ENCODE peak calls at places on chromosomes 7 and 10, in four cellular contexts. K, N, F and T are unnamed samples.

GRCh38 chr10:128047337-128047736 is 78.9 kb downstream of the MKI67 start:
- DNase-seq in K (no peak), N (no peak), F (peak; percentile 35), T (peak; percentile 96)

GRCh38 chr7:47320296-47320695 is 261.6 kb downstream of the TNS3 start:
- DNase-seq in F (peak; percentile 64), N (no peak), K (peak; percentile 49), T (no peak)

GRCh38 chr7:80324032-80324431 is 187.8 kb downstream of the GNAT3 start:
- DNase-seq in F (peak; percentile 87), N (no peak), K (peak; percentile 58), T (no peak)

GRCh38 chr7:676972-677385 is 49.5 kb upstream of the DNAAF5 start:
- DNase-seq in N (no peak), K (no peak), F (no peak), T (no peak)

GRCh38 chr7:91082038-91082437 is 182.2 kb upstream of the FZD1 start:
- DNase-seq in K (peak; percentile 73), N (no peak), F (peak; percentile 87), T (no peak)

GRCh38 chr10:125494631-125495239 is 188.2 kb downstream of the TEX36 start:
- DNase-seq in K (no peak), F (no peak), N (no peak), T (no peak)

GRCh38 chr10:47423476-47423875 is 39.4 kb upstream of the ZNF488 start:
- DNase-seq in K (peak; percentile 35), F (peak; percentile 11), N (no peak), T (peak; percentile 58)

GRCh38 chr10:1368772-1369171 is 312.6 kb downstream of the WDR37 start:
- DNase-seq in K (no peak), F (no peak), N (peak; percentile 28), T (peak; percentile 91)

GRCh38 chr7:145848691-145849090 is 267.9 kb upstream of the CNTNAP2 start:
- DNase-seq in K (no peak), N (no peak), F (no peak), T (peak; percentile 88)

GRCh38 chr10:36026081-36026480 is 384.0 kb upstream of the FZD8 start:
- DNase-seq in N (no peak), F (no peak), K (peak; percentile 22), T (no peak)

GRCh38 chr10:22615819-22616499 is 98.4 kb downstream of the PIP4K2A start:
- DNase-seq in K (no peak), N (peak; percentile 72), F (peak; percentile 66), T (no peak)

GRCh38 chr10:59563506-59563905 is 146.1 kb downstream of the SLC16A9 start:
- DNase-seq in N (no peak), K (no peak), F (no peak), T (no peak)

GRCh38 chr7:80017101-80017500 is 117.5 kb upstream of the GNAI1 start:
- DNase-seq in N (no peak), K (peak; percentile 8), F (no peak), T (no peak)

GRCh38 chr10:28587270-28587969 is 54.5 kb downstream of the WAC start:
- DNase-seq in F (no peak), K (peak; percentile 58), N (no peak), T (no peak)

GRCh38 chr10:133438711-133439273 is 14.4 kb upstream of the SPRN start:
- DNase-seq in K (no peak), F (no peak), N (peak; percentile 17), T (peak; percentile 38)

GRCh38 chr10:110208614-110209398 is 1.4 kb downstream of the MXI1 start:
- DNase-seq in N (no peak), F (no peak), K (peak; percentile 46), T (peak; percentile 70)

GRCh38 chr7:116592445-116592844 is 67.6 kb downstream of the CAV1 start:
- DNase-seq in K (no peak), N (no peak), F (no peak), T (no peak)

GRCh38 chr7:37448637-37449331 is at the start of gene ELMO1:
- DNase-seq in N (peak; percentile 34), F (peak; percentile 10), K (peak; percentile 6), T (peak; percentile 93)

GRCh38 chr7:123929620-123930019 is 4.6 kb downstream of the SPAM1 start:
- DNase-seq in N (no peak), K (no peak), F (no peak), T (no peak)

GRCh38 chr10:14378387-14378960 is 47.8 kb upstream of the FRMD4A start:
- DNase-seq in N (peak; percentile 9), K (no peak), F (no peak), T (no peak)

GRCh38 chr10:51010977-51011376 is 63.3 kb upstream of the PRKG1 start:
- DNase-seq in N (peak; percentile 27), K (peak; percentile 54), F (no peak), T (peak; percentile 62)

GRCh38 chr10:50641636-50642035 is 17.9 kb upstream of the SGMS1 start:
- DNase-seq in N (no peak), K (no peak), F (no peak), T (no peak)

GRCh38 chr10:93542358-93542791 is 24.1 kb upstream of the FFAR4 start:
- DNase-seq in N (no peak), K (peak; percentile 9), F (no peak), T (no peak)

GRCh38 chr10:11164806-11165590 is 147.3 kb downstream of the CELF2 start:
- DNase-seq in K (peak; percentile 78), N (no peak), F (peak; percentile 89), T (peak; percentile 79)

GRCh38 chr10:110392860-110393732 is 88.4 kb upstream of the SMNDC1 start:
- DNase-seq in K (peak; percentile 71), F (no peak), N (no peak), T (no peak)

GRCh38 chr10:45265995-45266394 is 49.4 kb downstream of the OR13A1 start:
- DNase-seq in F (no peak), N (no peak), K (no peak), T (peak; percentile 53)

GRCh38 chr7:18552943-18553584 is 57.5 kb downstream of the HDAC9 start:
- DNase-seq in N (no peak), K (no peak), F (peak; percentile 19), T (no peak)

DNA sequence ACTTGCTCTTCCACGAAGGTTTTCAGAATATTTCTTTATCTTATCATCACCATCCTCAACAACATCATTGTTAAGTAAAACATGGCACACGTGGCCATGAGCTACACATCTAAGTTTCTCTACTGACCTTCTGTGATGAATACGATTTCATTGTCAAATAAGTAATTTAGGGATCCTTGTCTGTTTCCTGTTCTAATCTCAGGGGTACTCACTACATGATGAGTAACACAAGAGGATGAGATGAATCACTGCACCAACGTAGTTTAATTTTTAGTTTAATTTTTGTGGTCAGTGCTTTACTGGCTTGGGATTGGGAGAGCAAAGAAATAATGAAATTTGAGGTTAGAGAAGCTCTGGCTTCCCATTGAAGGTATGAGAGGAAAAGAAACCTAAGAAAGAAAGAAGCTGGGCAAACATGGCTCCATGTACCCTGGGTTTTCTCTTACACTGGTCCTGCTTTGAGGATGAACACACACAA is 461.9 kb upstream of the KLF6 start:
- DNase-seq in F (peak; percentile 99), K (peak; percentile 98), N (no peak), T (no peak)
- H3K9ac ChIP-seq in F (peak overlapping the region; percentile 81), K (peak overlapping the region; percentile 59), N (no peak overlapping the region), T (no peak overlapping the region)

GRCh38 chr10:85597006-85597405 is 769.6 kb downstream of the GRID1 start:
- DNase-seq in F (no peak), K (no peak), N (no peak), T (no peak)
- H3K9me3 ChIP-seq in F (no peaks in the 10 kb centered on the region), K (peaks cover 34% of the 10 kb centered on the region), N (no peaks in the 10 kb centered on the region), T (no peaks in the 10 kb centered on the region)

GRCh38 chr10:71324743-71325142 is 5.7 kb downstream of the SLC29A3 start:
- DNase-seq in N (no peak), K (no peak), F (no peak), T (no peak)

GRCh38 chr10:71326464-71326881 is 7.4 kb downstream of the SLC29A3 start:
- DNase-seq in N (no peak), F (no peak), K (no peak), T (no peak)

GRCh38 chr10:71321386-71321785 is 2.3 kb downstream of the SLC29A3 start:
- DNase-seq in F (no peak), N (no peak), K (no peak), T (no peak)

GRCh38 chr10:71323407-71323806 is 4.3 kb downstream of the SLC29A3 start:
- DNase-seq in K (peak; percentile 33), N (peak; percentile 35), F (no peak), T (no peak)

DNA sequence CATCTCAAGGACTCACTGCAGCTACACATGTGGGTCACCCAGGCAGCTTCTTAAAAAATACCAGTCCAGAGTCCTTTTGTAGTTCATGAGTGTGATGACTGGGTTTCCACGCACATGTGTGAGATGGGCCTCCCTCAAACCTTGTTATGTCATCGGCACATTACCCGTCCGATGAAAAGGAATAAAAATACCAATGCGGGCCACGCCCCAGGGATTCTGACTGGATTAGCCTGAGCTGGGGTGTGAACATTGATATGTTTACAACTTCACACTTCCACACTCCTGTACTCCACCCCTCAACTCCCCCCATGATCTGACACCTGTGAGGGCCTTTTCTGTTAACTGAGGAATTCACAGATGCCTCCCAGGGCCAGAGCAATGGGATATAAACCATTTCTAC is 6.2 kb downstream of the SLC29A3 start:
- DNase-seq in N (no peak), K (no peak), F (no peak), T (no peak)
- H3K4me1 ChIP-seq in N (peaks cover 51% of the 10 kb centered on the region), K (no peaks in the 10 kb centered on the region), F (no peaks in the 10 kb centered on the region), T (peaks cover 3% of the 10 kb centered on the region)

GRCh38 chr7:6576024-6576866 is 1.0 kb upstream of the ZDHHC4 start:
- DNase-seq in F (no peak), N (no peak), K (no peak), T (peak; percentile 74)

GRCh38 chr7:6575246-6576023 is 1.8 kb upstream of the ZDHHC4 start:
- DNase-seq in F (no peak), K (no peak), N (peak; percentile 88), T (no peak)

GRCh38 chr7:6579446-6579845 is 2.2 kb downstream of the ZDHHC4 start:
- DNase-seq in K (peak; percentile 42), F (no peak), N (peak; percentile 23), T (peak; percentile 69)

GRCh38 chr7:6577369-6578113 is at the start of gene ZDHHC4:
- DNase-seq in N (peak; percentile 87), K (peak; percentile 85), F (peak; percentile 81), T (peak; percentile 87)

GRCh38 chr7:6578114-6579084 is 1.1 kb downstream of the ZDHHC4 start:
- DNase-seq in N (peak; percentile 99), F (no peak), K (peak; percentile 29), T (peak; percentile 60)
- H3K9ac ChIP-seq in N (peak overlapping the region; percentile 97), F (peak overlapping the region; percentile 91), K (no peak overlapping the region), T (peak overlapping the region; percentile 21)

DNA sequence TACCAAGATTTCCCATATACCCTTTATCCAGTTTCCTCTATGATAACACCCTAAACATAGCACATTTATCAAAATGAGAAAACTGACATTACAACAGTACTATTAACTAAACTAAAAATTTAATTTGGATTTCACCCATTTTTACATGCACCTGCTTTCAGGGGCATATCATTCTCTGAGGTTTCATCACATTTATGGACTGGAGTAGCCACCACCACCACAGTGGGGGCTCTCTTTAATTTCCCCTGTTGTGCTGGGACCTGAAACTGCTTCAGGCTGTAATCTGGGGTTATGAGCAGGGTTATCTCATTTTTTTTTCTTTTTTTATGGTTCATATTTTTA is 637.9 kb upstream of the DPP6 start:
- DNase-seq in K (no peak), F (no peak), N (no peak), T (no peak)
- H3K9me3 ChIP-seq in K (peaks cover 13% of the 10 kb centered on the region), F (no peaks in the 10 kb centered on the region), N (peaks cover 24% of the 10 kb centered on the region), T (peaks cover 54% of the 10 kb centered on the region)

DNA sequence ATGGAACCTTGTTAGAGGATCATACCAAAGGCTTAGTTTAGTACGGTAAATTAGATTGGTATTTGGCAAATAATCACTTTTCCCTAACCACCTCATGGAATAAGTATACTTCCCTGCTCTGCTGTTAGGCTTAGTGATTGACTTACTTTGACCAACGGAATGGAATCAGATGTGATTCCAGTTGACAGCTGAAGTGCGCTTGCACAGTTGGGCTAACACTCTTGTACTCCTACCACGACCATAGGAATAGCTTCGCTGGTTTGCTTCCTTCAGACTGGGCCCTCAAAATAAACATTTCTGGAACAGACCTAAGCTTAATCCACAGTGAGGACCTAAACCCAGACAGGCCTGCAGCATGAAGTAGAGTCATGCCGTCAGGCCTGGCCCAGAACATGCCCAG is 122.4 kb downstream of the DOCK4 start:
- DNase-seq in K (no peak), F (no peak), N (no peak), T (no peak)
- H3K4me1 ChIP-seq in K (peaks cover 10% of the 10 kb centered on the region), F (peaks cover 13% of the 10 kb centered on the region), N (peaks cover 73% of the 10 kb centered on the region), T (no peaks in the 10 kb centered on the region)